ENCODE peak calls at places on chromosomes 7 and 10, in four cellular contexts. V is SK-N-SH, D is HepG2, Q is K562. P is an unnamed sample.

GRCh38 chr10:99785646-99786045 is 3.2 kb downstream of the ABCC2 start:
- DNase-seq in V (no peak), Q (no peak), D (no peak), P (no peak)

GRCh38 chr7:29122750-29123149 is 23.6 kb downstream of the CPVL start:
- DNase-seq in V (no peak), D (no peak), Q (no peak), P (no peak)

GRCh38 chr10:130873636-130874035 is 437.9 kb downstream of the TCERG1L start:
- DNase-seq in V (no peak), Q (no peak), D (no peak), P (no peak)

GRCh38 chr10:113704637-113705343 is 25.1 kb downstream of the CASP7 start:
- DNase-seq in D (peak), Q (peak), V (peak), P (no peak)

GRCh38 chr10:16995867-16996529 is 133.6 kb downstream of the CUBN start:
- DNase-seq in V (no peak), Q (peak), D (no peak), P (no peak)

GRCh38 chr7:54944179-54944578 is 74.6 kb upstream of the EGFR start:
- DNase-seq in V (no peak), D (no peak), Q (no peak), P (no peak)

GRCh38 chr7:102412548-102412947 is 16.4 kb downstream of the PRKRIP1 start:
- DNase-seq in D (no peak), V (peak), Q (peak), P (no peak)

GRCh38 chr7:2928613-2929311 is 84.7 kb upstream of the GNA12 start:
- DNase-seq in D (no peak), Q (no peak), V (peak), P (no peak)

GRCh38 chr7:77746164-77746823 is 50.0 kb downstream of the RSBN1L start:
- DNase-seq in Q (no peak), D (no peak), V (no peak), P (no peak)

GRCh38 chr7:159015081-159015893 is 129.4 kb downstream of the VIPR2 start:
- DNase-seq in Q (peak), D (no peak), V (no peak), P (no peak)

GRCh38 chr7:120733143-120733542 is 124.8 kb downstream of the TSPAN12 start:
- DNase-seq in V (no peak), D (no peak), Q (no peak), P (no peak)

GRCh38 chr10:114043532-114044250 is at the start of gene ADRB1:
- DNase-seq in D (peak), Q (peak), V (peak), P (peak)

GRCh38 chr7:139341776-139342244 is 673 bp downstream of the FMC1 start:
- DNase-seq in D (no peak), Q (no peak), V (no peak), P (no peak)

DNA sequence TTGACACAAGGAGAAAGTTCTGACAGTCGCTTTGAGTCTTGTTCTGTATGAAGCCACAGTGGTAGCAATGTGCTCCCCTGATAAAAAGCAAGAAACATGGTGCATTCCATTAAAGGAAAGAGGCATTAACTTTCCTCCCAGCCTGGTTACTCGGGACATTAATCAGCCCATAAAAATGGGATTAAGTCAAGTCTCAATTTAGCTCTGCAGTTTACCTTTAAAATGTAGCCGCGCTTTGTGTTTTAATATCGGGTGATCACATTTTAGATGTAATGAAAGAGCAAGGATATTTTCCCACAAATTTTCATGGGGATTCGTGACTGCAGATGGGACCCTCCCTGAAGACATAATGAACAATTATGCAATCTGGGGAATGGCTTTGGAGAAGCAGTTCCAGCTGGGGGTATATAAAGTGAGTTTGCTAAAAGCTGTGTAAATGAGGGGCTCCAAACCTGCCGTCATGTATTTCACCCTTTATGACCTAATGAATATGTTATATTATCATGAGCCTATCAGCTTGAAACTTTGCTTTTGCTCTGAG is 31.7 kb downstream of the BAMBI start:
- DNase-seq in Q (no peak), V (no peak), D (no peak), P (no peak)
- TF ChIP-seq MAX in Q (no peak), V (no peak), D (no peak), P (no peak)

GRCh38 chr7:125573131-125573530 is 643.5 kb upstream of the POT1 start:
- DNase-seq in V (no peak), D (no peak), Q (no peak), P (no peak)
- TF ChIP-seq MXI1 in V (no peak), D (no peak), Q (no peak), P (no peak)

DNA sequence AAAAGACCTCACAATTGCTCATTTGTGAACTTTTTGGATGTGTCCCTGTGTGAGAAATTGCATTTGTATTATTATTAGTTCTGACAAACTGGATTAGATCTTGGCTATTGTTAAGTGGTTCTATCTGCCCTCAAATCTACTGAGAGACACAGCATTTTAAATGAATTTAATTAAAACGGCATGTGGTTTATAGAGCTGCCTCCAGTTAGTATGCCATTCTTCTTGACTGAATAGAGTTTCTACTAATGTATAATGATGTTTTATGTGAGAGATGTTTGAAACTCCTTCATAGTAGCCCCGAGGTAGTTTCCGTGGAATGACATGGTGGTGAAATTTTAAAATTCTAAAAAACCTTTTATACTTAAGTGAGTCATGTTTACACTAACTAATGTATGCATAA is 110.9 kb downstream of the DYNC1I1 start:
- DNase-seq in V (peak), D (no peak), Q (no peak), P (no peak)
- TF ChIP-seq MAX in V (no peak), D (no peak), Q (no peak), P (no peak)

GRCh38 chr10:21134645-21135395 is 237.7 kb upstream of the NEBL start:
- DNase-seq in D (peak), Q (no peak), V (no peak), P (no peak)
- TF ChIP-seq MXI1 in D (no peak), Q (no peak), V (no peak), P (no peak)

GRCh38 chr7:87416682-87417587 is 58.5 kb downstream of the ABCB4 start:
- DNase-seq in Q (peak), D (peak), V (peak), P (peak)
- TF ChIP-seq MAX in Q (no peak), D (no peak), V (no peak), P (no peak)

GRCh38 chr10:32952094-32952493 is 5.9 kb downstream of the ITGB1 start:
- DNase-seq in Q (no peak), V (no peak), D (no peak), P (no peak)

GRCh38 chr10:32953277-32953927 is 4.6 kb downstream of the ITGB1 start:
- DNase-seq in D (no peak), V (no peak), Q (no peak), P (no peak)

GRCh38 chr10:32954080-32954479 is 4.0 kb downstream of the ITGB1 start:
- DNase-seq in V (no peak), Q (no peak), D (no peak), P (no peak)

GRCh38 chr10:32951111-32951510 is 6.9 kb downstream of the ITGB1 start:
- DNase-seq in Q (no peak), V (no peak), D (no peak), P (no peak)

DNA sequence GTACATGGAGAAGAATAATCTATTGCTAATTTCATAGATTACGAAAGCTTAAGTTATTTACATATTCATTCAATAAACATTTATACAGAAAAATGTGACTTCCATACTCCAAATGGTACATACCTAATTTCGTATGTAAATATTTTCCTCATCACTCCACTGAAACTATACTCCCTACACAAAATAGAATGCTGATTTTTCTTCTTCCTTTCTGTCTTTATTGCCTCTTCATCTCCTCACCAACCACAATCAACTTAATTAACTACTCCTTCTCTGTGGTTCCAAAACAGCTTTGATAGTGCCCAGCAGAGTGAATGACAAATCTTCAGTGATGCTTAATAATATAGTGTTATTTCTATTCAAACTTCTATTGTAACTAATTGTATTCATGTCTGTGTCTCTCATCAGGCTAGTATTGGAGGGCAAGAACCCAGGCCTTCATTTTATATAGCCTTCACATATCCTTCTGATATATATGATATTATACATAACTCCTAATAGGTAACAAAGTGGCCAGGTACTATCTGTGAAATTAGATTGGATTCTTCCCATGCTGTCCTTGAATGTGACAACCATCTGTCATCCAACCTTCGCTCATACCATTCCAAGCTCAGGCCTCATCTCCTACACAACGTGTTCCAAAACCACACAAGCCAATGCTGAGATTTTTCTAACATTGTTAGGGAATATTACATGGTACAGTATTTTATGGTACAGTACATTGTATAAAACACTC is 5.3 kb downstream of the ITGB1 start:
- DNase-seq in D (no peak), Q (no peak), V (no peak), P (no peak)
- TF ChIP-seq MXI1 in D (no peak), Q (no peak), V (no peak), P (no peak)